ENCODE peak calls at places on chromosomes 16 and 17, in four cellular contexts. M is putamen, C is H9, H is SK-MEL-5. S is an unnamed sample.

GRCh38 chr17:67639555-67639954 is 78.2 kb upstream of the NOL11 start:
- DNase-seq in M (no peak), C (no peak), H (no peak), S (no peak)

GRCh38 chr17:29949708-29950107 is 8.3 kb downstream of the EFCAB5 start:
- DNase-seq in M (no peak), C (no peak), H (no peak), S (no peak)

GRCh38 chr17:44688675-44689491 is 693 bp downstream of the CCDC43 start:
- DNase-seq in M (no peak), C (no peak), H (peak; percentile 4), S (no peak)

GRCh38 chr16:11989238-11990160 is 13.0 kb downstream of the SNX29 start:
- DNase-seq in M (peak; percentile 74), C (no peak), H (no peak), S (no peak)

GRCh38 chr16:19139436-19140091 is 25.8 kb downstream of the ITPRIPL2 start:
- DNase-seq in M (no peak), C (no peak), H (no peak), S (no peak)

GRCh38 chr17:146546-146945 is 9.2 kb downstream of the SCGB1C2 start:
- DNase-seq in M (no peak), C (no peak), H (no peak), S (no peak)

GRCh38 chr17:7502987-7503386 is 18.8 kb downstream of the POLR2A start:
- DNase-seq in M (no peak), C (no peak), H (peak; percentile 35), S (no peak)

GRCh38 chr16:67939507-67940435 is 3.1 kb upstream of the PSMB10 start:
- DNase-seq in M (no peak), C (no peak), H (no peak), S (no peak)

GRCh38 chr16:50496990-50497389 is 51.2 kb upstream of the NKD1 start:
- DNase-seq in M (no peak), C (no peak), H (no peak), S (peak; percentile 21)

GRCh38 chr16:21175397-21175796 is 16.9 kb downstream of the LDAF1 start:
- DNase-seq in M (no peak), C (no peak), H (no peak), S (no peak)

GRCh38 chr16:88904676-88905365 is 38.4 kb upstream of the PABPN1L start:
- DNase-seq in M (no peak), C (no peak), H (no peak), S (no peak)

GRCh38 chr17:80791758-80792284 is 199.8 kb upstream of the CHMP6 start:
- DNase-seq in M (no peak), C (no peak), H (peak; percentile 87), S (no peak)

GRCh38 chr16:3528406-3528805 is 27.6 kb downstream of the CLUAP1 start:
- DNase-seq in M (no peak), C (no peak), H (no peak), S (no peak)

GRCh38 chr16:68367034-68367433 is 56.2 kb downstream of the PRMT7 start:
- DNase-seq in M (no peak), C (peak; percentile 78), H (peak; percentile 49), S (peak; percentile 82)

GRCh38 chr17:63390090-63390489 is 56.0 kb downstream of the CYB561 start:
- DNase-seq in M (no peak), C (no peak), H (no peak), S (no peak)

GRCh38 chr17:4497101-4497824 is 1.4 kb upstream of the SPNS2 start:
- DNase-seq in M (no peak), C (no peak), H (no peak), S (no peak)

GRCh38 chr16:19094542-19095365 is 19.0 kb upstream of the ITPRIPL2 start:
- DNase-seq in M (no peak), C (no peak), H (peak; percentile 66), S (no peak)

GRCh38 chr16:28063611-28064061 is at the start of gene GSG1L:
- DNase-seq in M (no peak), C (no peak), H (no peak), S (no peak)

GRCh38 chr16:85051067-85051709 is 23.6 kb downstream of the KIAA0513 start:
- DNase-seq in M (no peak), C (no peak), H (no peak), S (no peak)

GRCh38 chr17:4881761-4882555 is 17.4 kb upstream of the C17orf107 start:
- DNase-seq in M (no peak), C (peak; percentile 88), H (peak; percentile 62), S (peak; percentile 80)

GRCh38 chr17:43367588-43368242 is 31.1 kb upstream of the ARL4D start:
- DNase-seq in M (no peak), C (peak; percentile 62), H (peak; percentile 95), S (peak; percentile 67)

GRCh38 chr17:1031711-1032110 is 34.8 kb downstream of the TIMM22 start:
- DNase-seq in M (no peak), C (peak; percentile 78), H (no peak), S (peak; percentile 86)

GRCh38 chr17:75873587-75874322 is 4.6 kb downstream of the TRIM47 start:
- DNase-seq in M (no peak), C (no peak), H (no peak), S (no peak)

GRCh38 chr17:3843935-3844516 is 2.0 kb downstream of the NCBP3 start:
- DNase-seq in M (no peak), C (peak; percentile 74), H (peak; percentile 58), S (peak; percentile 60)

GRCh38 chr16:67844441-67844840 is 2.3 kb upstream of the NUTF2 start:
- DNase-seq in M (no peak), C (no peak), H (no peak), S (no peak)

S was measured in ecto neural progenitor cell.